ENCODE peak calls at places on chromosome 3, in eight cellular contexts. One of them, this sample, is unnamed.

GRCh38 chr3:119401069-119401468 is 62.3 kb downstream of the TMEM39A start:
- DNase-seq in epithelial cell of esophagus: no peak
- DNase-seq in stimulated activated CD8-positive, alpha-beta memory T cell treated with anti-CD3 and anti-CD28 coated beads, Interleukin-2, amount 100 ng/mL, for 48 hours: no peak
- DNase-seq in neuronal stem cell: no peak
- DNase-seq in activated T-cell treated with anti-CD3 and anti-CD28 coated beads for 24 hours: no peak
- DNase-seq in CD4-positive, alpha-beta T cell: no peak
- DNase-seq in stimulated activated CD4-positive, alpha-beta T cell treated with anti-CD3 and anti-CD28 coated beads, TNF-alpha, amount 100 ng/mL, for 1 hour: no peak
- DNase-seq in amygdala: no peak
- DNase-seq in this sample: no peak

GRCh38 chr3:127449489-127450212 is 140.9 kb downstream of the TPRA1 start:
- DNase-seq in epithelial cell of esophagus: no peak
- DNase-seq in stimulated activated CD8-positive, alpha-beta memory T cell treated with anti-CD3 and anti-CD28 coated beads, Interleukin-2, amount 100 ng/mL, for 48 hours: no peak
- DNase-seq in neuronal stem cell: no peak
- DNase-seq in activated T-cell treated with anti-CD3 and anti-CD28 coated beads for 24 hours: no peak
- DNase-seq in CD4-positive, alpha-beta T cell: no peak
- DNase-seq in stimulated activated CD4-positive, alpha-beta T cell treated with anti-CD3 and anti-CD28 coated beads, TNF-alpha, amount 100 ng/mL, for 1 hour: no peak
- DNase-seq in amygdala: no peak
- DNase-seq in this sample: no peak

GRCh38 chr3:48617559-48617958 is 4.0 kb downstream of the TMEM89 start:
- DNase-seq in epithelial cell of esophagus: no peak
- DNase-seq in stimulated activated CD8-positive, alpha-beta memory T cell treated with anti-CD3 and anti-CD28 coated beads, Interleukin-2, amount 100 ng/mL, for 48 hours: no peak
- DNase-seq in neuronal stem cell: no peak
- DNase-seq in activated T-cell treated with anti-CD3 and anti-CD28 coated beads for 24 hours: no peak
- DNase-seq in CD4-positive, alpha-beta T cell: no peak
- DNase-seq in stimulated activated CD4-positive, alpha-beta T cell treated with anti-CD3 and anti-CD28 coated beads, TNF-alpha, amount 100 ng/mL, for 1 hour: no peak
- DNase-seq in amygdala: no peak
- DNase-seq in this sample: no peak

GRCh38 chr3:127959873-127960272 is 44.8 kb downstream of the KBTBD12 start:
- DNase-seq in epithelial cell of esophagus: peak
- DNase-seq in stimulated activated CD8-positive, alpha-beta memory T cell treated with anti-CD3 and anti-CD28 coated beads, Interleukin-2, amount 100 ng/mL, for 48 hours: no peak
- DNase-seq in neuronal stem cell: peak
- DNase-seq in activated T-cell treated with anti-CD3 and anti-CD28 coated beads for 24 hours: no peak
- DNase-seq in CD4-positive, alpha-beta T cell: no peak
- DNase-seq in stimulated activated CD4-positive, alpha-beta T cell treated with anti-CD3 and anti-CD28 coated beads, TNF-alpha, amount 100 ng/mL, for 1 hour: no peak
- DNase-seq in amygdala: no peak
- DNase-seq in this sample: no peak

GRCh38 chr3:148992027-148992634 is 791 bp downstream of the GYG1 start:
- DNase-seq in epithelial cell of esophagus: peak
- DNase-seq in stimulated activated CD8-positive, alpha-beta memory T cell treated with anti-CD3 and anti-CD28 coated beads, Interleukin-2, amount 100 ng/mL, for 48 hours: peak
- DNase-seq in neuronal stem cell: peak
- DNase-seq in activated T-cell treated with anti-CD3 and anti-CD28 coated beads for 24 hours: peak
- DNase-seq in CD4-positive, alpha-beta T cell: peak
- DNase-seq in stimulated activated CD4-positive, alpha-beta T cell treated with anti-CD3 and anti-CD28 coated beads, TNF-alpha, amount 100 ng/mL, for 1 hour: peak
- DNase-seq in amygdala: no peak
- DNase-seq in this sample: peak

GRCh38 chr3:88589131-88589530 is 439.4 kb downstream of the C3orf38 start:
- DNase-seq in epithelial cell of esophagus: no peak
- DNase-seq in stimulated activated CD8-positive, alpha-beta memory T cell treated with anti-CD3 and anti-CD28 coated beads, Interleukin-2, amount 100 ng/mL, for 48 hours: no peak
- DNase-seq in neuronal stem cell: no peak
- DNase-seq in activated T-cell treated with anti-CD3 and anti-CD28 coated beads for 24 hours: no peak
- DNase-seq in CD4-positive, alpha-beta T cell: no peak
- DNase-seq in stimulated activated CD4-positive, alpha-beta T cell treated with anti-CD3 and anti-CD28 coated beads, TNF-alpha, amount 100 ng/mL, for 1 hour: no peak
- DNase-seq in amygdala: no peak
- DNase-seq in this sample: no peak

GRCh38 chr3:76753599-76753998 is 286.3 kb upstream of the ROBO2 start:
- DNase-seq in epithelial cell of esophagus: peak
- DNase-seq in stimulated activated CD8-positive, alpha-beta memory T cell treated with anti-CD3 and anti-CD28 coated beads, Interleukin-2, amount 100 ng/mL, for 48 hours: no peak
- DNase-seq in neuronal stem cell: no peak
- DNase-seq in activated T-cell treated with anti-CD3 and anti-CD28 coated beads for 24 hours: no peak
- DNase-seq in CD4-positive, alpha-beta T cell: no peak
- DNase-seq in stimulated activated CD4-positive, alpha-beta T cell treated with anti-CD3 and anti-CD28 coated beads, TNF-alpha, amount 100 ng/mL, for 1 hour: no peak
- DNase-seq in amygdala: no peak
- DNase-seq in this sample: no peak

GRCh38 chr3:10495003-10495402 is 10.4 kb downstream of the ATP2B2 start:
- DNase-seq in epithelial cell of esophagus: peak
- DNase-seq in stimulated activated CD8-positive, alpha-beta memory T cell treated with anti-CD3 and anti-CD28 coated beads, Interleukin-2, amount 100 ng/mL, for 48 hours: no peak
- DNase-seq in neuronal stem cell: no peak
- DNase-seq in activated T-cell treated with anti-CD3 and anti-CD28 coated beads for 24 hours: no peak
- DNase-seq in CD4-positive, alpha-beta T cell: no peak
- DNase-seq in stimulated activated CD4-positive, alpha-beta T cell treated with anti-CD3 and anti-CD28 coated beads, TNF-alpha, amount 100 ng/mL, for 1 hour: no peak
- DNase-seq in amygdala: no peak
- DNase-seq in this sample: no peak

GRCh38 chr3:135966349-135966695 is 794 bp downstream of the PPP2R3A start:
- DNase-seq in epithelial cell of esophagus: no peak
- DNase-seq in stimulated activated CD8-positive, alpha-beta memory T cell treated with anti-CD3 and anti-CD28 coated beads, Interleukin-2, amount 100 ng/mL, for 48 hours: peak
- DNase-seq in neuronal stem cell: no peak
- DNase-seq in activated T-cell treated with anti-CD3 and anti-CD28 coated beads for 24 hours: no peak
- DNase-seq in CD4-positive, alpha-beta T cell: no peak
- DNase-seq in stimulated activated CD4-positive, alpha-beta T cell treated with anti-CD3 and anti-CD28 coated beads, TNF-alpha, amount 100 ng/mL, for 1 hour: no peak
- DNase-seq in amygdala: no peak
- DNase-seq in this sample: no peak

GRCh38 chr3:172524611-172525010 is 1.4 kb upstream of the TNFSF10 start:
- DNase-seq in epithelial cell of esophagus: no peak
- DNase-seq in stimulated activated CD8-positive, alpha-beta memory T cell treated with anti-CD3 and anti-CD28 coated beads, Interleukin-2, amount 100 ng/mL, for 48 hours: no peak
- DNase-seq in neuronal stem cell: no peak
- DNase-seq in activated T-cell treated with anti-CD3 and anti-CD28 coated beads for 24 hours: no peak
- DNase-seq in CD4-positive, alpha-beta T cell: no peak
- DNase-seq in stimulated activated CD4-positive, alpha-beta T cell treated with anti-CD3 and anti-CD28 coated beads, TNF-alpha, amount 100 ng/mL, for 1 hour: no peak
- DNase-seq in amygdala: no peak
- DNase-seq in this sample: no peak

GRCh38 chr3:175266478-175266877 is 407.3 kb downstream of the NAALADL2 start:
- DNase-seq in epithelial cell of esophagus: peak
- DNase-seq in stimulated activated CD8-positive, alpha-beta memory T cell treated with anti-CD3 and anti-CD28 coated beads, Interleukin-2, amount 100 ng/mL, for 48 hours: no peak
- DNase-seq in neuronal stem cell: no peak
- DNase-seq in activated T-cell treated with anti-CD3 and anti-CD28 coated beads for 24 hours: no peak
- DNase-seq in CD4-positive, alpha-beta T cell: no peak
- DNase-seq in stimulated activated CD4-positive, alpha-beta T cell treated with anti-CD3 and anti-CD28 coated beads, TNF-alpha, amount 100 ng/mL, for 1 hour: no peak
- DNase-seq in amygdala: no peak
- DNase-seq in this sample: no peak

GRCh38 chr3:67875858-67876257 is 221.4 kb upstream of the SUCLG2 start:
- DNase-seq in epithelial cell of esophagus: no peak
- DNase-seq in stimulated activated CD8-positive, alpha-beta memory T cell treated with anti-CD3 and anti-CD28 coated beads, Interleukin-2, amount 100 ng/mL, for 48 hours: no peak
- DNase-seq in neuronal stem cell: no peak
- DNase-seq in activated T-cell treated with anti-CD3 and anti-CD28 coated beads for 24 hours: no peak
- DNase-seq in CD4-positive, alpha-beta T cell: no peak
- DNase-seq in stimulated activated CD4-positive, alpha-beta T cell treated with anti-CD3 and anti-CD28 coated beads, TNF-alpha, amount 100 ng/mL, for 1 hour: no peak
- DNase-seq in amygdala: no peak
- DNase-seq in this sample: no peak

This sample was measured in activated T-helper 9 cell treated with anti-CD3 and anti-CD28 coated beads, Interleukin-2, amount 50 U/mL, for 16 hours.